ENCODE peak calls at places on chromosomes 4 and X, in seven cellular contexts. One of them, this sample, is unnamed.
A peak's percentile ranks its signal among the peaks of the same experiment; 100 is the strongest.

GRCh38 chr4:173448103-173448502 is 49.2 kb upstream of the SCRG1 start:
- DNase-seq in esophagus squamous epithelium: no peak
- DNase-seq in stomach: no peak
- DNase-seq in naive thymus-derived CD4-positive, alpha-beta T cell: no peak
- DNase-seq in transverse colon: peak; percentile 21
- DNase-seq in sigmoid colon: peak; percentile 87
- DNase-seq in endothelial cell of umbilical vein: no peak
- DNase-seq in this sample: no peak

GRCh38 chrX:37785569-37785968 is 5.7 kb downstream of the CYBB start:
- DNase-seq in esophagus squamous epithelium: no peak
- DNase-seq in stomach: no peak
- DNase-seq in naive thymus-derived CD4-positive, alpha-beta T cell: no peak
- DNase-seq in transverse colon: no peak
- DNase-seq in sigmoid colon: no peak
- DNase-seq in endothelial cell of umbilical vein: no peak
- DNase-seq in this sample: no peak

GRCh38 chr4:1463088-1463926 is 57.1 kb upstream of the NKX1-1 start:
- DNase-seq in esophagus squamous epithelium: no peak
- DNase-seq in stomach: peak; percentile 17
- DNase-seq in naive thymus-derived CD4-positive, alpha-beta T cell: no peak
- DNase-seq in transverse colon: no peak
- DNase-seq in sigmoid colon: no peak
- DNase-seq in endothelial cell of umbilical vein: no peak
- DNase-seq in this sample: peak; percentile 72

GRCh38 chr4:53855886-53856260 is 208.5 kb downstream of the CHIC2 start:
- DNase-seq in esophagus squamous epithelium: no peak
- DNase-seq in stomach: no peak
- DNase-seq in naive thymus-derived CD4-positive, alpha-beta T cell: no peak
- DNase-seq in transverse colon: no peak
- DNase-seq in sigmoid colon: peak; percentile 67
- DNase-seq in endothelial cell of umbilical vein: no peak
- DNase-seq in this sample: no peak

GRCh38 chr4:4876945-4877661 is 17.6 kb downstream of the MSX1 start:
- DNase-seq in esophagus squamous epithelium: no peak
- DNase-seq in stomach: no peak
- DNase-seq in naive thymus-derived CD4-positive, alpha-beta T cell: no peak
- DNase-seq in transverse colon: no peak
- DNase-seq in sigmoid colon: no peak
- DNase-seq in endothelial cell of umbilical vein: no peak
- DNase-seq in this sample: no peak

GRCh38 chrX:8067754-8068469 is 103.2 kb downstream of the VCX2 start:
- DNase-seq in esophagus squamous epithelium: no peak
- DNase-seq in stomach: no peak
- DNase-seq in naive thymus-derived CD4-positive, alpha-beta T cell: no peak
- DNase-seq in transverse colon: no peak
- DNase-seq in sigmoid colon: no peak
- DNase-seq in endothelial cell of umbilical vein: no peak
- DNase-seq in this sample: no peak

GRCh38 chr4:33998204-33998603 is 2246.1 kb downstream of the ARAP2 start:
- DNase-seq in esophagus squamous epithelium: no peak
- DNase-seq in stomach: no peak
- DNase-seq in naive thymus-derived CD4-positive, alpha-beta T cell: no peak
- DNase-seq in transverse colon: no peak
- DNase-seq in sigmoid colon: no peak
- DNase-seq in endothelial cell of umbilical vein: no peak
- DNase-seq in this sample: no peak

GRCh38 chr4:26899991-26900390 is 39.4 kb downstream of the STIM2 start:
- DNase-seq in esophagus squamous epithelium: no peak
- DNase-seq in stomach: no peak
- DNase-seq in naive thymus-derived CD4-positive, alpha-beta T cell: no peak
- DNase-seq in transverse colon: no peak
- DNase-seq in sigmoid colon: no peak
- DNase-seq in endothelial cell of umbilical vein: peak; percentile 68
- DNase-seq in this sample: no peak

GRCh38 chr4:105092768-105093167 is 53.9 kb upstream of the TET2 start:
- DNase-seq in esophagus squamous epithelium: no peak
- DNase-seq in stomach: no peak
- DNase-seq in naive thymus-derived CD4-positive, alpha-beta T cell: no peak
- DNase-seq in transverse colon: no peak
- DNase-seq in sigmoid colon: no peak
- DNase-seq in endothelial cell of umbilical vein: no peak
- DNase-seq in this sample: no peak

GRCh38 chr4:139555705-139556070 is 331 bp downstream of the SETD7 start:
- DNase-seq in esophagus squamous epithelium: no peak
- DNase-seq in stomach: peak; percentile 45
- DNase-seq in naive thymus-derived CD4-positive, alpha-beta T cell: no peak
- DNase-seq in transverse colon: peak; percentile 49
- DNase-seq in sigmoid colon: peak; percentile 82
- DNase-seq in endothelial cell of umbilical vein: no peak
- DNase-seq in this sample: peak; percentile 80
- H3K4me1 ChIP-seq in esophagus squamous epithelium: peaks cover 7% of the 10 kb centered on the region
- H3K4me1 ChIP-seq in stomach: peaks cover 49% of the 10 kb centered on the region
- H3K4me1 ChIP-seq in naive thymus-derived CD4-positive, alpha-beta T cell: peaks cover 8% of the 10 kb centered on the region
- H3K4me1 ChIP-seq in transverse colon: peaks cover 6% of the 10 kb centered on the region
- H3K4me1 ChIP-seq in sigmoid colon: peaks cover 61% of the 10 kb centered on the region
- H3K4me1 ChIP-seq in endothelial cell of umbilical vein: peaks cover 24% of the 10 kb centered on the region
- H3K4me1 ChIP-seq in this sample: peaks cover 9% of the 10 kb centered on the region

DNA sequence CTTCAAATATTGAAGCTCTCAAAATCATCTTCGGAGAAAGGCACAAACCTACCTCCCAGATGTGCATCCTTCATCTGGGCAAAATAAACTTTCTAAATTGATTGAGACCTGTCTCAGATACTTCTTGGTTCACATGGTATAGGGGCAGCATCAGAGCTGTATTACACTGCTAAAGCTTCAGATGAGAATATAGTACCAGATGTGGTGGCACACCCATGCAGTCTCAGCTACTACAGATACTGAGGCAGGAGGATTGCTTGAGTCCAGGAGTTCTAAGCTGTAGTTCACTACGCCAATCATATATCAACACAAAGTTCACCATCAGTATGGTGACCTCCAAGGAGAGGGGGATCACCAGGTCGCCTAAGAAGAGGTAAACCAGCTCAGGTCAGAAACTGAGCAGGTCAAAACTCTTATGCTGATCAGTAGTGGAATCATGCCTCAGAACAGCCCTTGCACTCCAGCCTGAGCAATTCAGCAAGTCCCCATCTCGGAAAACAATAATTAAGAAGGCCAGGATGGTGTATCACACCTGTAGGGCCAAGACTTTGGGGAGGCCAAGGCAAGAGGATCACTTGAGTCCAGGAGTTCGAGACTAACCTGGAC is 22.0 kb downstream of the ELF2 start:
- DNase-seq in esophagus squamous epithelium: no peak
- DNase-seq in stomach: no peak
- DNase-seq in naive thymus-derived CD4-positive, alpha-beta T cell: no peak
- DNase-seq in transverse colon: no peak
- DNase-seq in sigmoid colon: no peak
- DNase-seq in endothelial cell of umbilical vein: no peak
- DNase-seq in this sample: no peak
- H3K4me1 ChIP-seq in esophagus squamous epithelium: no peaks in the 10 kb centered on the region
- H3K4me1 ChIP-seq in stomach: peaks cover 7% of the 10 kb centered on the region
- H3K4me1 ChIP-seq in naive thymus-derived CD4-positive, alpha-beta T cell: no peaks in the 10 kb centered on the region
- H3K4me1 ChIP-seq in transverse colon: no peaks in the 10 kb centered on the region
- H3K4me1 ChIP-seq in sigmoid colon: peaks cover 10% of the 10 kb centered on the region
- H3K4me1 ChIP-seq in endothelial cell of umbilical vein: no peaks in the 10 kb centered on the region
- H3K4me1 ChIP-seq in this sample: no peaks in the 10 kb centered on the region

GRCh38 chr4:16824278-16824806 is 74.1 kb downstream of the LDB2 start:
- DNase-seq in esophagus squamous epithelium: no peak
- DNase-seq in stomach: no peak
- DNase-seq in naive thymus-derived CD4-positive, alpha-beta T cell: no peak
- DNase-seq in transverse colon: no peak
- DNase-seq in sigmoid colon: no peak
- DNase-seq in endothelial cell of umbilical vein: no peak
- DNase-seq in this sample: no peak
- H3K4me1 ChIP-seq in esophagus squamous epithelium: no peaks in the 10 kb centered on the region
- H3K4me1 ChIP-seq in stomach: no peaks in the 10 kb centered on the region
- H3K4me1 ChIP-seq in naive thymus-derived CD4-positive, alpha-beta T cell: no peaks in the 10 kb centered on the region
- H3K4me1 ChIP-seq in transverse colon: no peaks in the 10 kb centered on the region
- H3K4me1 ChIP-seq in sigmoid colon: no peaks in the 10 kb centered on the region
- H3K4me1 ChIP-seq in endothelial cell of umbilical vein: peaks cover 38% of the 10 kb centered on the region
- H3K4me1 ChIP-seq in this sample: no peaks in the 10 kb centered on the region

DNA sequence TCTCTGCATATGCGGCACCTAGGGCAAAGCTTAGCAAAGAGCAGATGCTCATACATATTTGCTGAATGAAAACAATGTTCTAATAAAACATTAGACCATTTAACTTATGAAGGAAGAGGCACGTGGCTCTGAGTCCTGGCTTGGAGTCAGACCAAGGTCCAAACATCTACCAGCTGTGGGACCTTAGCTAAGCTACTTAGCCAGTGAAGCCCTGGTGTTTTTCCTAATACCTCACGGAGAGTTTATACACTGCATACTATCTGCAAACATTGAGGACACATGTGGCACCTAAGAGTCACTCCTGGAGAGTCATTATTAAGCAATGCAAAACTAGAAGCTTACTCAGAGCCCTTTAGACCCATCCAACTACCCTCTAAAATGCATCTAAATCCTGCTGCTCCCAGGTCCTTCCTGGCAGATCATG is 9.0 kb downstream of the PDGFC start:
- DNase-seq in esophagus squamous epithelium: no peak
- DNase-seq in stomach: peak; percentile 60
- DNase-seq in naive thymus-derived CD4-positive, alpha-beta T cell: no peak
- DNase-seq in transverse colon: no peak
- DNase-seq in sigmoid colon: peak; percentile 91
- DNase-seq in endothelial cell of umbilical vein: no peak
- DNase-seq in this sample: no peak
- H3K4me1 ChIP-seq in esophagus squamous epithelium: peaks cover 5% of the 10 kb centered on the region
- H3K4me1 ChIP-seq in stomach: peaks cover 16% of the 10 kb centered on the region
- H3K4me1 ChIP-seq in naive thymus-derived CD4-positive, alpha-beta T cell: no peaks in the 10 kb centered on the region
- H3K4me1 ChIP-seq in transverse colon: peaks cover 15% of the 10 kb centered on the region
- H3K4me1 ChIP-seq in sigmoid colon: peaks cover 44% of the 10 kb centered on the region
- H3K4me1 ChIP-seq in endothelial cell of umbilical vein: no peaks in the 10 kb centered on the region
- H3K4me1 ChIP-seq in this sample: peaks cover 10% of the 10 kb centered on the region

GRCh38 chr4:168852387-168852786 is 157.7 kb downstream of the CBR4 start:
- DNase-seq in esophagus squamous epithelium: no peak
- DNase-seq in stomach: no peak
- DNase-seq in naive thymus-derived CD4-positive, alpha-beta T cell: no peak
- DNase-seq in transverse colon: no peak
- DNase-seq in sigmoid colon: no peak
- DNase-seq in endothelial cell of umbilical vein: no peak
- DNase-seq in this sample: no peak
- H3K4me1 ChIP-seq in esophagus squamous epithelium: no peaks in the 10 kb centered on the region
- H3K4me1 ChIP-seq in stomach: peaks cover 28% of the 10 kb centered on the region
- H3K4me1 ChIP-seq in naive thymus-derived CD4-positive, alpha-beta T cell: no peaks in the 10 kb centered on the region
- H3K4me1 ChIP-seq in transverse colon: no peaks in the 10 kb centered on the region
- H3K4me1 ChIP-seq in sigmoid colon: peaks cover 94% of the 10 kb centered on the region
- H3K4me1 ChIP-seq in endothelial cell of umbilical vein: peaks cover 16% of the 10 kb centered on the region
- H3K4me1 ChIP-seq in this sample: peaks cover 8% of the 10 kb centered on the region

DNA sequence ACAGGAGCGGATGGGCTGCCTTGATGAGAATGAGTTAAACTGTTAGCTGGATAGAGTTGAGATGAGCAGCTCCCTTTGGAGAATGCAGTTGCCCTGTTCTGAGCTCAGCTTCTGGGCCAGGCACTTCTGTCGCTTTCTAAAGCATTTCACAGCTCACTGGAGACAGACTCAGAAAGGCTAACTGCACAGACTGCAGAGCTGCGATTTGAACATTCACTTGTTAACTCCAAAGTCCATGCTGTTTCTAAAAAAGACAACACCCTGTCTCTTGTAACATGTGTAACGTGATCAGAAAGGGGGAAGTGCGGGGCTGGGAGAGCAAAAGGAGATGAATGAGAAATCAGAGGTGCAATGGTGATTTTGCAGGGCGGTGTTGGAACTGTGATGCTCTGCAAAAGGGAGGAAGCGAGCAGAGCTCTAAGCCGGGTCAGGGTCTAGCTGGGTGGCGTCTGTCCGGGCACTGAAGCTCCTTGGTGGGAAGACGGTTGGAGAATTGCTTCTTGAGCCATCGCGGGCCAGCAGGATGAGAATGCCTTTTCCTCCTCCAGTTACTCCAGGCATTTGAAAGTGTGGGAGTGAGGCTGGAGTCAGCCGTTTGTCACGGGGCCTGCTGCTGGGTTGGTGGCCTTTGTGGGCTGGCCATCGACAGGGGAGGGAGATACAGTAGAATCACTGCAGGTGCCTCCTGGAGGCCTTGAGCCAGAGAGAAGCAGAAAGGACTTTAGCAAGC is 20.3 kb downstream of the TBC1D14 start:
- DNase-seq in esophagus squamous epithelium: no peak
- DNase-seq in stomach: no peak
- DNase-seq in naive thymus-derived CD4-positive, alpha-beta T cell: no peak
- DNase-seq in transverse colon: peak; percentile 56
- DNase-seq in sigmoid colon: no peak
- DNase-seq in endothelial cell of umbilical vein: no peak
- DNase-seq in this sample: peak; percentile 49
- H3K4me1 ChIP-seq in esophagus squamous epithelium: no peaks in the 10 kb centered on the region
- H3K4me1 ChIP-seq in stomach: peaks cover 22% of the 10 kb centered on the region
- H3K4me1 ChIP-seq in naive thymus-derived CD4-positive, alpha-beta T cell: peaks cover 26% of the 10 kb centered on the region
- H3K4me1 ChIP-seq in transverse colon: peaks cover 33% of the 10 kb centered on the region
- H3K4me1 ChIP-seq in sigmoid colon: no peaks in the 10 kb centered on the region
- H3K4me1 ChIP-seq in endothelial cell of umbilical vein: no peaks in the 10 kb centered on the region
- H3K4me1 ChIP-seq in this sample: no peaks in the 10 kb centered on the region

This sample was measured in aorta.